ENCODE peak calls at places on chromosomes 6 and 20, in seven cellular contexts. Y is fibroblast of mammary gland, W is astrocyte of the spinal cord, B is gastrocnemius medialis, D is cardiac fibroblast, C is left ventricle myocardium inferior, V is kidney. P is an unnamed sample.

GRCh38 chr6:2865270-2866182 is 23.9 kb upstream of the SERPINB1 start:
- DNase-seq in Y (peak), W (peak), B (no peak), D (peak), C (no peak), V (no peak), P (no peak)

GRCh38 chr6:55108469-55109130 is 65.7 kb upstream of the HCRTR2 start:
- DNase-seq in Y (no peak), W (no peak), B (no peak), D (no peak), C (no peak), V (no peak), P (no peak)

GRCh38 chr6:143950874-143951273 is 57.2 kb downstream of the PLAGL1 start:
- DNase-seq in Y (no peak), W (no peak), B (no peak), D (no peak), C (no peak), V (no peak), P (no peak)

GRCh38 chr20:50540620-50541605 is 30.7 kb downstream of the PTPN1 start:
- DNase-seq in Y (peak), W (peak), B (no peak), D (peak), C (no peak), V (no peak), P (no peak)

GRCh38 chr6:4786936-4787504 is 10.8 kb downstream of the CDYL start:
- DNase-seq in Y (no peak), W (no peak), B (no peak), D (no peak), C (no peak), V (no peak), P (no peak)

GRCh38 chr6:99867026-99867425 is 127.0 kb downstream of the MCHR2 start:
- DNase-seq in Y (no peak), W (no peak), B (no peak), D (no peak), C (no peak), V (no peak), P (no peak)

GRCh38 chr6:49072146-49072545 is 390.9 kb downstream of the MMUT start:
- DNase-seq in Y (no peak), W (no peak), B (no peak), D (no peak), C (no peak), V (no peak), P (no peak)

GRCh38 chr20:23088891-23089290 is 2.8 kb upstream of the CD93 start:
- DNase-seq in Y (no peak), W (no peak), B (no peak), D (no peak), C (no peak), V (no peak), P (no peak)

GRCh38 chr6:12404651-12405050 is 114.5 kb downstream of the EDN1 start:
- DNase-seq in Y (peak), W (no peak), B (no peak), D (no peak), C (no peak), V (no peak), P (no peak)

GRCh38 chr6:35370124-35370741 is 27.9 kb downstream of the PPARD start:
- DNase-seq in Y (peak), W (peak), B (peak), D (peak), C (peak), V (peak), P (peak)

GRCh38 chr6:167154895-167155294 is 2.9 kb downstream of the GPR31 start:
- DNase-seq in Y (no peak), W (no peak), B (no peak), D (no peak), C (no peak), V (no peak), P (no peak)

GRCh38 chr20:63043348-63044203 is 36.8 kb upstream of the BHLHE23 start:
- DNase-seq in Y (no peak), W (no peak), B (no peak), D (no peak), C (peak), V (peak), P (no peak)

GRCh38 chr20:46411637-46412036 is 5.2 kb upstream of the ELMO2 start:
- DNase-seq in Y (no peak), W (no peak), B (no peak), D (no peak), C (no peak), V (no peak), P (no peak)

GRCh38 chr6:156421933-156422332 is 355.2 kb upstream of the ARID1B start:
- DNase-seq in Y (no peak), W (no peak), B (no peak), D (no peak), C (no peak), V (no peak), P (no peak)

GRCh38 chr6:156423075-156423474 is 354.1 kb upstream of the ARID1B start:
- DNase-seq in Y (no peak), W (peak), B (no peak), D (no peak), C (no peak), V (no peak), P (no peak)

GRCh38 chr6:156418253-156418652 is 358.9 kb upstream of the ARID1B start:
- DNase-seq in Y (no peak), W (no peak), B (no peak), D (no peak), C (no peak), V (no peak), P (no peak)

GRCh38 chr6:156419594-156419993 is 357.6 kb upstream of the ARID1B start:
- DNase-seq in Y (no peak), W (no peak), B (no peak), D (no peak), C (no peak), V (no peak), P (no peak)

DNA sequence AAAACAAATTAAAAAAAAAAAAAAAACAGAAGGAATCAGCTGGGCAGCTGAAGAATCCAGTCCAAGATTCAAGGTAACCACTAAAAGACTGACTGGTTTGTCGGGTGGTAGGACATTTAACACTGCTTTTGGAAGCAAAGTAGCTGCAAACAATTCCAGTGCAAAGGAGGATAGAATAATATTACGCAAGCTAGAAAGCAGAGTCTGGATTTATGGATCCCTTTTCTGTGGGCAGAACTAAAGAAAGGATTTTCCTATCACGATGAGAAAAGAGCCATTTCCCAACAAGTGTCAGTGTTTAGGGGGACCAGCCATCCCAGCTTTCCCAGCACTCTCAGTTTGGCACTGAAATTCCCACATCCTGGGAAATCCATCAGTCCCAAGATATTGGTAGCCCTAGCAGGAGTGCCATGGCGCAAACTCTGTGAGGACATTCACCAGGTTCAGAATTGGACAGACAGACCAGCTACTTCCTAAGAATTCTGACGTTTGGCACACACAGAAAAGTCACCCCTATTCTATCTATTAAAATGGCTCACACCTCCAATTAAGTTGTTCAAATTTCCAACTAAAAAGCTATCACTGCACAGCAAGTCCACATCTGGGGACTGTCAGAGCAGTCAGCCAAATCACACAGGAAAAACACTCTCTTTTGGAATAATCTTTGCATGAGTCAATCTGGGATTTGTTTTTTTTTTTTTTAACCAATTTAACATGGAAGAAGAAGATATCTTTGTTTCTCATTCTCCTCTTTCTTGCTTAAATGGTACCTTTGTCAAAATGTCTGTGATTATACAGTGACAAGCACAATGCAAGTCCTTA is 356.8 kb upstream of the ARID1B start:
- DNase-seq in Y (peak), W (peak), B (no peak), D (peak), C (no peak), V (no peak), P (no peak)
- H3K4me3 ChIP-seq in Y (no peak), W (no peak), B (no peak), D (no peak), C (no peak), V (no peak), P (no peak)

DNA sequence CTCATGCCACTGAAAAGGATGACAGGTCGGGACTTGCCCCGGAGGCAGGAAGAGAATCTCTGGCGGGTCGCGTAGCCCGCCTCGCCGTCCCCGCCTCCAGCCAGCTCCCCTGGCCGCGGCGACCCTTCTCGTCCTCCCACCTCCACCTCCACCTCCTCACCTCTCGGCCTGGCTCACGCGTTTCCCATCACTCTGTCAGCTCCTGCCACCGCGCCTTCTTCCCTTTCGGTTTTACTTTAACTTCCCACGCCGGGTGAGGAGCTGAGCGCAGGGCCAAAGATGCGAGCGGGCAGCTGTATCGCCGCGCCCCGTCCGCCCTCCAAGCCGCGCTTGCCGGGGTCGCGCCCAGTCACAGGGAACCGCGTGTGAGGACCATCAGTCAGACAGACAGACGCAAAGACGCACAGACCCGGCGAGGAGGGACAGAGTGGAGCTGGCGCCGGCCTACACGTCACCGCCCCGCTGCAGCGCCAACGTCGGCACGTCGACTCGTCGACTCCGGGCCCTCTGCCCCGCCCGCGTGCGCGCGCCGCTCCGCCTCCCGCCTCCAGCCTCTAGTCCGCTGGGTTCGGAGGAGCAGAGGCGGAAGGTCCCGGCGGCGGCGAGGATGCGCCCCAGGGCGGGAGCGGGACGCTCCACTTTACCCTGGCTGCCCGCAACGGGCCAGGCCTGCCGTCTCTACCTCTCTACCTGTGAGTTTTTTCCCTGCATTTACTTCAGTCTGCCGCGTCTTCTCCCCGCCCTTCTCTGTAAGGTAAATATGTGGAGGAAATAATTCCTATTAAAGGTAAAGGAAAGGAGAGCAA is at the start of gene ASCC3:
- DNase-seq in Y (peak), W (peak), B (peak), D (peak), C (peak), V (peak), P (peak)
- H3K4me3 ChIP-seq in Y (peak), W (peak), B (peak), D (peak), C (peak), V (peak), P (peak)

DNA sequence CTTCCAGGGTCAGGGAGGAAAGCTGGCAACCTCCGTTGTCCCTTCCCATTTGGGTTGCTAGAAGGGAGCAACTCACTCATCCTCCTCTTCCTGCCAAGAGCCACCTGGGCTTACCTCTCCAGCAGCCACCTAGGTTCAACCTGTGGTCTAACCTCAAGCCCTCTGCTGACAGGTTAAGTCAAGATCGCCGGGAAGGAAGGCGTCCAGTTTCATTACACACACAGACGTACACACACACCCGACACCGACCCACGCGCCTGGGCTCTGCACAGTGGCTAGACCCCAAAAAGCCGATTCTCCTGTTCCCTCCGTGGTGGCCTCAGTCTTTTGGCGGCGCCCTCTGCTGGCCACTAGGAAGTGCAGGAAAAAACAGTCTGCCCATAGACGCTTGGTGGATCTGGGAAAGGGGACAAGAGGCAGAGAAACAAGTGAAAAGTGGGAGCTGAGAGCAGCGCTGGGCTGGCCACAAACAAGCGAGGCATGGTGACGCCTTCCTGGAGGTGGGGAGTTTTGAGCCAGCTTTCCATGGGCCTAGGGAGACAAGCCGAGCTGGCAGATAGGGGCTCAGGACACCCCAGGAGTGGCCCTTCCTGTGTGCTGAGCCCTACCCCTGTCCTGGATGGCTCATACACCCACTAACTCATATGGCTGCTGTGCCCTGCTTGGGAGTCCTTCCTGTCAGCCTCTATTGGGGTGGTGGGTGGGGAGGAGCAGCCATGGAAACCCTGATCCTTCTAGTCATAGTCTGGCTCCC is 52.7 kb downstream of the MRPL14 start:
- DNase-seq in Y (peak), W (peak), B (peak), D (peak), C (peak), V (no peak), P (no peak)
- H3K4me3 ChIP-seq in Y (no peak), W (no peak), B (no peak), D (peak), C (peak), V (no peak), P (no peak)

GRCh38 chr6:30691208-30691872 is 556 bp upstream of the NRM start:
- DNase-seq in Y (no peak), W (no peak), B (no peak), D (no peak), C (no peak), V (no peak), P (no peak)
- H3K4me3 ChIP-seq in Y (peak), W (peak), B (peak), D (peak), C (peak), V (peak), P (peak)

GRCh38 chr6:683742-684440 is 9.0 kb downstream of the EXOC2 start:
- DNase-seq in Y (peak), W (peak), B (no peak), D (peak), C (no peak), V (no peak), P (no peak)
- H3K4me3 ChIP-seq in Y (peak), W (peak), B (peak), D (peak), C (peak), V (peak), P (peak)

GRCh38 chr6:40585661-40586269 is 1.4 kb downstream of the LRFN2 start:
- DNase-seq in Y (no peak), W (no peak), B (no peak), D (no peak), C (no peak), V (no peak), P (no peak)
- H3K4me3 ChIP-seq in Y (no peak), W (no peak), B (no peak), D (no peak), C (no peak), V (no peak), P (no peak)

GRCh38 chr20:49286689-49287551 is 9.1 kb upstream of the ZNFX1 start:
- DNase-seq in Y (no peak), W (no peak), B (no peak), D (peak), C (no peak), V (no peak), P (no peak)
- H3K4me3 ChIP-seq in Y (no peak), W (no peak), B (no peak), D (no peak), C (no peak), V (no peak), P (no peak)

GRCh38 chr6:163355471-163355991 is 59.0 kb upstream of the QKI start:
- DNase-seq in Y (peak), W (peak), B (no peak), D (peak), C (peak), V (no peak), P (no peak)
- H3K4me3 ChIP-seq in Y (peak), W (no peak), B (no peak), D (peak), C (peak), V (no peak), P (peak)

GRCh38 chr6:20202699-20203302 is 9.5 kb downstream of the MBOAT1 start:
- DNase-seq in Y (no peak), W (no peak), B (no peak), D (no peak), C (no peak), V (no peak), P (no peak)

GRCh38 chr6:20198764-20199174 is 13.5 kb downstream of the MBOAT1 start:
- DNase-seq in Y (no peak), W (no peak), B (no peak), D (no peak), C (no peak), V (no peak), P (no peak)

GRCh38 chr6:20200761-20201160 is 11.5 kb downstream of the MBOAT1 start:
- DNase-seq in Y (no peak), W (no peak), B (no peak), D (peak), C (no peak), V (no peak), P (no peak)

GRCh38 chr6:20203561-20204528 is 8.4 kb downstream of the MBOAT1 start:
- DNase-seq in Y (no peak), W (no peak), B (no peak), D (no peak), C (no peak), V (no peak), P (no peak)

DNA sequence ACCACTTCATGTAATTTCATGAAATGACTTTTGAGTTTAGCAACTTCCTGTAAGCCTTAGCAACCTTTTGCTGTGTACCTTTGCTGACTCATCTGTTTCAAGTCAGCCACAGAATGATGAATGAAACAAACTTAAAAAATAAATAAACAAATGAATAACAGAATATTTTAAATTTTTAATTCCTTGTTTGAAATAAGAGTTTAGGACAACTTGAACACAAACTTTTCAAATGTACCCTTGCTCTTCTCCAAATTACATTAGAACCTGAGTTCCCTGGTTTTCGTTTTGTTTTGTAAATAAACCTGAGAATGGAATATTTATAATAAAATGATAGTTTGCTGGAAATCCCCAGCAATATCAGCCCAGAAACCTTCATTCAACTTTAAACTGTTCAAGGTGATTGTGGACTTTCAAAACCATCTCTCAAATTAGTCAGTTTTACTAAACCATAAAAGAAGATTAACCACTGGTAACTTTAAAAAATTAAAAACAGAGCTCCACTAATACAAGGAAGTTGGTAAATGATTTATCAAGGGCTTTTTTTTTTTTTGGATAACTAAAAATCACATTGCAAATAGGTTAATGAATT is 10.1 kb downstream of the MBOAT1 start:
- DNase-seq in Y (peak), W (peak), B (no peak), D (peak), C (no peak), V (no peak), P (peak)
- H3K4me3 ChIP-seq in Y (no peak), W (no peak), B (no peak), D (no peak), C (no peak), V (no peak), P (no peak)

DNA sequence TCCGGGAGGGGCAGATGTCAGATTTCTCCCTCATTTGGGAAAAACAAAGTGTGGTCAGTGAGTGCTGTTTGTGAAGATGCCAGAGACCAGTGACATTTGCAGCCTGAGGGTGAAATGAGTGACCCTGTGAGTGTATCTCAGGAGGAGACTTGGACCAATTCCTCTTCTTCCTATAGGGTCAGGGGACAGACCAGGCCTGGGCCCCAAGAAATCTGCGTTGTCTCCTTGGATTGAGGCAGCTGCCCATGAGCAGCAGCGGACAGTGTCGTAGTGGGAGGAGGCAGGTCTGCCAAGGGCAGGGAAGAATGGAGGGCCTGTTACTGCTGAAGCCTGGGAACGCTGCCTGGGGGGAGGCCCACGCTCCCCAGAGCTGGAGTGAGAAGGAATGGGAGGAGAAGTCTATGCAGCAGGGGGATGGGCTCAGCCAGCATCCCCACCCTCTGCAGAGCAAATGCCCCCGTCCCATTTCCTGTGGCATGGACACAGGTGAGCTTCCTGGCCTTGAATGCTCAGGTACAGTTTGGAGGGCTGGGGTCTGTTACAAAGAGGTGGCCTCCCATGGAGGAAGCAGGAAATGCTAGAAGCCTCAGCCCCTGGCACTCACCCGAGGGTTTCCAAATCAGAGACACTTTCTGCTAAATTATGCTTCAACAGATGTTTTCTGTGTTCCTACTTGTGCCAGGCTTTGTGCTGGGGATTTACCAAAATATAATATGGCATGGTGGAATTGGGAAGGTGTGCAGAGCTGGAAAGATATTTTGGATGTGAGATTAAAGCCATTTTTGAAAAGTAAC is 29.8 kb downstream of the DAAM2 start:
- DNase-seq in Y (no peak), W (no peak), B (no peak), D (no peak), C (peak), V (no peak), P (no peak)
- H3K4me3 ChIP-seq in Y (peak), W (no peak), B (peak), D (peak), C (peak), V (no peak), P (no peak)

P was measured in AG09309.